ENCODE peak calls at places on chromosomes 7 and 10, in ten cellular contexts. One of them, this sample, is unnamed.

GRCh38 chr7:129218514-129219036 is 6.3 kb upstream of the AHCYL2 start:
- DNase-seq in neural crest cell: peak; percentile 86
- DNase-seq in HFF-Myc: peak; percentile 69
- DNase-seq in PC-3: peak; percentile 86
- DNase-seq in A549: peak; percentile 81
- DNase-seq in cardiac fibroblast: peak; percentile 86
- DNase-seq in B cell: peak; percentile 83
- DNase-seq in psoas muscle: peak; percentile 85
- DNase-seq in GM13977: peak; percentile 82
- DNase-seq in lung: peak; percentile 82
- DNase-seq in this sample: peak; percentile 91

GRCh38 chr7:29866490-29866930 is 60.2 kb downstream of the WIPF3 start:
- DNase-seq in HFF-Myc: no peak
- DNase-seq in cardiac fibroblast: peak; percentile 45
- DNase-seq in PC-3: no peak
- DNase-seq in A549: no peak
- DNase-seq in GM13977: no peak
- DNase-seq in B cell: no peak
- DNase-seq in neural crest cell: no peak
- DNase-seq in psoas muscle: peak; percentile 52
- DNase-seq in lung: peak; percentile 58
- DNase-seq in this sample: peak; percentile 93

GRCh38 chr10:102230861-102231356 is 4.8 kb downstream of the ELOVL3 start:
- DNase-seq in GM13977: peak; percentile 75
- DNase-seq in cardiac fibroblast: peak; percentile 28
- DNase-seq in lung: no peak
- DNase-seq in neural crest cell: no peak
- DNase-seq in A549: peak; percentile 60
- DNase-seq in B cell: peak; percentile 74
- DNase-seq in PC-3: no peak
- DNase-seq in psoas muscle: peak; percentile 40
- DNase-seq in HFF-Myc: no peak
- DNase-seq in this sample: no peak

GRCh38 chr7:116239019-116239418 is 28.7 kb downstream of the TES start:
- DNase-seq in A549: no peak
- DNase-seq in lung: no peak
- DNase-seq in neural crest cell: no peak
- DNase-seq in HFF-Myc: no peak
- DNase-seq in GM13977: no peak
- DNase-seq in cardiac fibroblast: no peak
- DNase-seq in psoas muscle: no peak
- DNase-seq in B cell: no peak
- DNase-seq in PC-3: no peak
- DNase-seq in this sample: no peak

GRCh38 chr10:131126321-131127121 is 185.0 kb downstream of the TCERG1L start:
- DNase-seq in HFF-Myc: no peak
- DNase-seq in GM13977: no peak
- DNase-seq in cardiac fibroblast: no peak
- DNase-seq in B cell: no peak
- DNase-seq in psoas muscle: no peak
- DNase-seq in A549: no peak
- DNase-seq in lung: no peak
- DNase-seq in neural crest cell: no peak
- DNase-seq in PC-3: no peak
- DNase-seq in this sample: no peak

GRCh38 chr7:96088579-96088978 is 233.3 kb downstream of the SLC25A13 start:
- DNase-seq in neural crest cell: no peak
- DNase-seq in psoas muscle: no peak
- DNase-seq in lung: no peak
- DNase-seq in A549: peak; percentile 38
- DNase-seq in PC-3: peak; percentile 83
- DNase-seq in HFF-Myc: no peak
- DNase-seq in cardiac fibroblast: peak; percentile 64
- DNase-seq in B cell: no peak
- DNase-seq in GM13977: no peak
- DNase-seq in this sample: no peak

GRCh38 chr7:12090757-12091134 is 120.3 kb upstream of the TMEM106B start:
- DNase-seq in PC-3: no peak
- DNase-seq in lung: no peak
- DNase-seq in A549: no peak
- DNase-seq in B cell: no peak
- DNase-seq in psoas muscle: no peak
- DNase-seq in cardiac fibroblast: no peak
- DNase-seq in HFF-Myc: no peak
- DNase-seq in GM13977: no peak
- DNase-seq in neural crest cell: no peak
- DNase-seq in this sample: no peak

GRCh38 chr10:133079836-133080682 is 7.7 kb upstream of the ADGRA1 start:
- DNase-seq in GM13977: no peak
- DNase-seq in HFF-Myc: no peak
- DNase-seq in B cell: no peak
- DNase-seq in PC-3: no peak
- DNase-seq in cardiac fibroblast: no peak
- DNase-seq in psoas muscle: no peak
- DNase-seq in neural crest cell: no peak
- DNase-seq in lung: no peak
- DNase-seq in A549: no peak
- DNase-seq in this sample: no peak

GRCh38 chr10:131898061-131898460 is 2.7 kb upstream of the PPP2R2D start:
- DNase-seq in cardiac fibroblast: no peak
- DNase-seq in HFF-Myc: no peak
- DNase-seq in B cell: no peak
- DNase-seq in A549: no peak
- DNase-seq in lung: no peak
- DNase-seq in neural crest cell: no peak
- DNase-seq in PC-3: no peak
- DNase-seq in psoas muscle: no peak
- DNase-seq in GM13977: no peak
- DNase-seq in this sample: no peak

GRCh38 chr10:24917493-24917892 is 34.9 kb downstream of the PRTFDC1 start:
- DNase-seq in cardiac fibroblast: no peak
- DNase-seq in HFF-Myc: no peak
- DNase-seq in GM13977: no peak
- DNase-seq in psoas muscle: no peak
- DNase-seq in A549: no peak
- DNase-seq in PC-3: no peak
- DNase-seq in B cell: no peak
- DNase-seq in lung: no peak
- DNase-seq in neural crest cell: no peak
- DNase-seq in this sample: no peak

GRCh38 chr10:1270906-1271305 is 214.7 kb downstream of the WDR37 start:
- DNase-seq in GM13977: no peak
- DNase-seq in B cell: no peak
- DNase-seq in cardiac fibroblast: no peak
- DNase-seq in PC-3: no peak
- DNase-seq in neural crest cell: no peak
- DNase-seq in lung: no peak
- DNase-seq in psoas muscle: no peak
- DNase-seq in HFF-Myc: no peak
- DNase-seq in A549: no peak
- DNase-seq in this sample: no peak

GRCh38 chr10:95346715-95347401 is 56.1 kb upstream of the PDLIM1 start:
- DNase-seq in PC-3: peak; percentile 14
- DNase-seq in A549: peak; percentile 15
- DNase-seq in neural crest cell: no peak
- DNase-seq in GM13977: no peak
- DNase-seq in HFF-Myc: no peak
- DNase-seq in lung: no peak
- DNase-seq in B cell: no peak
- DNase-seq in psoas muscle: no peak
- DNase-seq in cardiac fibroblast: no peak
- DNase-seq in this sample: no peak

GRCh38 chr7:81534996-81535395 is 234.9 kb downstream of the HGF start:
- DNase-seq in GM13977: no peak
- DNase-seq in HFF-Myc: no peak
- DNase-seq in cardiac fibroblast: peak; percentile 55
- DNase-seq in neural crest cell: no peak
- DNase-seq in lung: no peak
- DNase-seq in B cell: no peak
- DNase-seq in PC-3: no peak
- DNase-seq in A549: no peak
- DNase-seq in psoas muscle: no peak
- DNase-seq in this sample: no peak

GRCh38 chr10:112475565-112476233 is 28.7 kb downstream of the VTI1A start:
- DNase-seq in B cell: no peak
- DNase-seq in lung: no peak
- DNase-seq in cardiac fibroblast: peak; percentile 32
- DNase-seq in PC-3: peak; percentile 40
- DNase-seq in GM13977: no peak
- DNase-seq in psoas muscle: no peak
- DNase-seq in HFF-Myc: no peak
- DNase-seq in A549: no peak
- DNase-seq in neural crest cell: no peak
- DNase-seq in this sample: peak; percentile 14

GRCh38 chr10:75540357-75541335 is 109.2 kb downstream of the LRMDA start:
- DNase-seq in cardiac fibroblast: no peak
- DNase-seq in A549: no peak
- DNase-seq in HFF-Myc: no peak
- DNase-seq in B cell: no peak
- DNase-seq in GM13977: no peak
- DNase-seq in PC-3: peak; percentile 49
- DNase-seq in lung: no peak
- DNase-seq in neural crest cell: no peak
- DNase-seq in psoas muscle: no peak
- DNase-seq in this sample: no peak
- TF ChIP-seq CTCF in cardiac fibroblast: peak; percentile 21
- TF ChIP-seq CTCF in A549: no peak
- TF ChIP-seq CTCF in HFF-Myc: no peak
- TF ChIP-seq CTCF in B cell: no peak
- TF ChIP-seq CTCF in GM13977: no peak
- TF ChIP-seq CTCF in PC-3: peak; percentile 80
- TF ChIP-seq CTCF in lung: no peak
- TF ChIP-seq CTCF in neural crest cell: peak; percentile 52
- TF ChIP-seq CTCF in psoas muscle: no peak
- TF ChIP-seq CTCF in this sample: no peak

DNA sequence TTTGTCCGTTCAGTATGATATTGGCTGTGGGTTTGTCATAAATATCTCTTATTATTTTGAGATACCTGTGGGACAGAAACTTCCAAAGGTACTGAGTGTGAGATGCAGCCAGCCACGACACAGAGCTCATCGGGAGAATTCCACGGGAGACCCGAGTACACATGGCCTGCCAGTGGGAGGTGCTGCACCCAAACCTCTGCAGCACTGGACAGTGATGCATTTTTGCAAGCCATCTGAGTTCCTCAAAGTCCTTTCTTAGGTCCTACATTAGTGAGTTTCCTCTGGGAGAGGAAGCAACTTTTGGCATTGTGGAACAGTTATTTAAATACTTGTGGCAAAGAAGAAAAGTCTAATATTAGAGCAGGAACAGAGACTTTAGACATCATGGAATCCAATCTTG is 77.5 kb downstream of the ARID5B start:
- DNase-seq in PC-3: peak; percentile 42
- DNase-seq in cardiac fibroblast: peak; percentile 21
- DNase-seq in neural crest cell: no peak
- DNase-seq in HFF-Myc: no peak
- DNase-seq in A549: no peak
- DNase-seq in GM13977: no peak
- DNase-seq in lung: no peak
- DNase-seq in B cell: peak; percentile 32
- DNase-seq in psoas muscle: peak; percentile 25
- DNase-seq in this sample: no peak
- TF ChIP-seq CTCF in PC-3: peak; percentile 59
- TF ChIP-seq CTCF in cardiac fibroblast: peak; percentile 12
- TF ChIP-seq CTCF in neural crest cell: no peak
- TF ChIP-seq CTCF in HFF-Myc: no peak
- TF ChIP-seq CTCF in A549: no peak
- TF ChIP-seq CTCF in GM13977: peak; percentile 47
- TF ChIP-seq CTCF in lung: no peak
- TF ChIP-seq CTCF in B cell: no peak
- TF ChIP-seq CTCF in psoas muscle: no peak
- TF ChIP-seq CTCF in this sample: no peak

DNA sequence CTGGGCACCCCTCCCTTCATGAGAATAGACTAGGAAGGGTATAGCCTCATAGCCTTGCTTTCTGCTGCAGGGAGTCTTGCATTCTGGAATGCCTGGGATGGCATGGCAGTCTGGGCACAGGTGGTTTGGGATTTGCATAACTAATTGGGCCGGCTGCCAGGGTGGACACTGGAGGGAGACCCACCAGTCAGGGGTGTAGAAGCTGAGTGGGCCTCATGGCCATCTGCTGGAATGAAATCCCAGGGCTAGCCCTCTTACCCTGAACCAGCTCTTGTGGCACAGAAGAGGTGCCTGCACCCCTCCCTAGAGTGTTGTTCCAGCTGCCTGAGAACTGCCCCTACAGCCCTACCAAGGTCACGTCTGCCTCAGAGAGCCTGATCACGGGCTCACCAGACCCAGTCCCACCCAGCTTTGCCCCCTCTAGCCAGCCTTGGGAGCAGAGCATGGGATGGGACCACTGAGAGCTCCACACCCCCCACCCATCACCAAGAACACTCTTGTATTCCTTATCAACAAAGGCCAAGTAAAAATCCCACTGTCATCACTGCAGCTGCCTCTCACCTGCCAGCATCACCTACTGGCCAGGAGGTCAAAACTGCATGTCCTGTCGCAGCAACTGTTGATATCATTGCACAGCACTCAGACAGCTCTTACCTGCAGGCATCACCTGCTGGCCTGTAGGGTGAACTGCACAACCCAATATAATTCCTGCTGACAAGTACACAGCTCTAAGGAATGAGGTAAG is 148.9 kb downstream of the ZEB1 start:
- DNase-seq in psoas muscle: peak; percentile 13
- DNase-seq in HFF-Myc: no peak
- DNase-seq in lung: no peak
- DNase-seq in GM13977: no peak
- DNase-seq in PC-3: peak; percentile 65
- DNase-seq in cardiac fibroblast: peak; percentile 49
- DNase-seq in B cell: no peak
- DNase-seq in neural crest cell: no peak
- DNase-seq in A549: peak; percentile 51
- DNase-seq in this sample: peak; percentile 51
- TF ChIP-seq CTCF in psoas muscle: peak; percentile 43
- TF ChIP-seq CTCF in HFF-Myc: peak; percentile 23
- TF ChIP-seq CTCF in lung: no peak
- TF ChIP-seq CTCF in GM13977: peak; percentile 21
- TF ChIP-seq CTCF in PC-3: peak; percentile 81
- TF ChIP-seq CTCF in cardiac fibroblast: peak; percentile 70
- TF ChIP-seq CTCF in B cell: peak; percentile 26
- TF ChIP-seq CTCF in neural crest cell: peak; percentile 56
- TF ChIP-seq CTCF in A549: no peak
- TF ChIP-seq CTCF in this sample: peak; percentile 32

DNA sequence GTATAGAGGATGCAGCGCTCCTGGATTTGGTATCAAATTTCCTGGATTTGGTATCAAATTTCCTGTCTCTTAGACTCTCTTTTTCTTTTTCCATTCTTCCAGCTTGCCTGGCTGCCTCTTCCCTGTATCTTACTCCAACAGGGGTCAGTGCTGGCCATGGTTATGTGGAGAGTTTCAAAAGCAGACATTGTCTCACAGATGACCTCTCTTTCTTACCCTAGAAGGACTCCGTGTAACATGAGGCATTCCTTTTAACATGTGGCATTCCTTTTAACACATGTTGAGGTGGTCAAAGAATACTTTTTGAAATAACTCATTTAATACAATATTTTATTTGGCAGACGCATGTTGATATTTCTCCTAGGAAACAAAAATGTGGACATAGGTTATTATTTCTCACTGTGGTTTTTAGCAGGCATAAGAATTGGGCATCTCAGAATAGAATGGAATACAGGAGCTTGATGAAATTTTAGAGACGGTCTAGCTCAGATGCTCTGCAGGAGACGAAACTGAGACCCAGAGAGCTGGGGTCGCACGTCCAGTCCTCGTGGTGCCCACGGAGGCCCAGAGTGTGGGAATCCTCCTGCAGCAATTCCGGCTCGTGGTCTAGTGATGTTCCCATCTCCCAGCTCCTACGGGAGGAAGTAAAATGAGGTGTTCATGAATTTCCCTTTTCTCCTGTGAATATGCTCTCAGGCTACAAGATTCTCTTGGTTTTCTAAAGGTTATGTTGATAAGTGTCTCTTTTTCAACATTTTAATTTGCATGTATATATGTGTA is 59.6 kb upstream of the PITRM1 start:
- DNase-seq in A549: no peak
- DNase-seq in lung: no peak
- DNase-seq in HFF-Myc: no peak
- DNase-seq in neural crest cell: no peak
- DNase-seq in PC-3: no peak
- DNase-seq in psoas muscle: no peak
- DNase-seq in cardiac fibroblast: peak; percentile 87
- DNase-seq in B cell: no peak
- DNase-seq in GM13977: no peak
- DNase-seq in this sample: peak; percentile 6
- TF ChIP-seq CTCF in A549: no peak
- TF ChIP-seq CTCF in lung: no peak
- TF ChIP-seq CTCF in HFF-Myc: peak; percentile 17
- TF ChIP-seq CTCF in neural crest cell: no peak
- TF ChIP-seq CTCF in PC-3: no peak
- TF ChIP-seq CTCF in psoas muscle: no peak
- TF ChIP-seq CTCF in cardiac fibroblast: peak; percentile 20
- TF ChIP-seq CTCF in B cell: no peak
- TF ChIP-seq CTCF in GM13977: no peak
- TF ChIP-seq CTCF in this sample: no peak

This sample was measured in MCF 10A.